ENCODE peak calls at places on chromosomes 13 and 19, in six cellular contexts. One of them, this sample, is unnamed.

GRCh38 chr19:7494416-7495098 is 5.7 kb upstream of the PEX11G start:
- DNase-seq in activated T-cell treated with anti-CD3 and anti-CD28 coated beads, Interleukin-2, amount 50 U/mL, for 24 hours: no peak
- DNase-seq in ACHN: no peak
- DNase-seq in effector memory CD4-positive, alpha-beta T cell: no peak
- DNase-seq in retina: peak; percentile 77
- DNase-seq in stimulated activated CD4-positive, alpha-beta T cell treated with anti-CD3 and anti-CD28 coated beads, Interleukin-4, amount 100 ng/mL, for 4 hours: no peak
- DNase-seq in this sample: no peak

GRCh38 chr19:14972676-14973075 is 7.0 kb downstream of the SLC1A6 start:
- DNase-seq in activated T-cell treated with anti-CD3 and anti-CD28 coated beads, Interleukin-2, amount 50 U/mL, for 24 hours: no peak
- DNase-seq in ACHN: no peak
- DNase-seq in effector memory CD4-positive, alpha-beta T cell: no peak
- DNase-seq in retina: no peak
- DNase-seq in stimulated activated CD4-positive, alpha-beta T cell treated with anti-CD3 and anti-CD28 coated beads, Interleukin-4, amount 100 ng/mL, for 4 hours: no peak
- DNase-seq in this sample: no peak

GRCh38 chr19:55618426-55618825 is 5.9 kb downstream of the ZNF784 start:
- DNase-seq in activated T-cell treated with anti-CD3 and anti-CD28 coated beads, Interleukin-2, amount 50 U/mL, for 24 hours: no peak
- DNase-seq in ACHN: no peak
- DNase-seq in effector memory CD4-positive, alpha-beta T cell: no peak
- DNase-seq in retina: no peak
- DNase-seq in stimulated activated CD4-positive, alpha-beta T cell treated with anti-CD3 and anti-CD28 coated beads, Interleukin-4, amount 100 ng/mL, for 4 hours: no peak
- DNase-seq in this sample: no peak

GRCh38 chr13:53200498-53201453 is 172.2 kb downstream of the OLFM4 start:
- DNase-seq in activated T-cell treated with anti-CD3 and anti-CD28 coated beads, Interleukin-2, amount 50 U/mL, for 24 hours: no peak
- DNase-seq in ACHN: no peak
- DNase-seq in effector memory CD4-positive, alpha-beta T cell: no peak
- DNase-seq in retina: peak; percentile 88
- DNase-seq in stimulated activated CD4-positive, alpha-beta T cell treated with anti-CD3 and anti-CD28 coated beads, Interleukin-4, amount 100 ng/mL, for 4 hours: no peak
- DNase-seq in this sample: no peak

GRCh38 chr13:68727165-68727564 is 1380.5 kb upstream of the ATXN8OS start:
- DNase-seq in activated T-cell treated with anti-CD3 and anti-CD28 coated beads, Interleukin-2, amount 50 U/mL, for 24 hours: no peak
- DNase-seq in ACHN: no peak
- DNase-seq in effector memory CD4-positive, alpha-beta T cell: no peak
- DNase-seq in retina: no peak
- DNase-seq in stimulated activated CD4-positive, alpha-beta T cell treated with anti-CD3 and anti-CD28 coated beads, Interleukin-4, amount 100 ng/mL, for 4 hours: no peak
- DNase-seq in this sample: no peak

GRCh38 chr19:15299568-15300409 is 32.5 kb downstream of the BRD4 start:
- DNase-seq in activated T-cell treated with anti-CD3 and anti-CD28 coated beads, Interleukin-2, amount 50 U/mL, for 24 hours: no peak
- DNase-seq in ACHN: no peak
- DNase-seq in effector memory CD4-positive, alpha-beta T cell: no peak
- DNase-seq in retina: no peak
- DNase-seq in stimulated activated CD4-positive, alpha-beta T cell treated with anti-CD3 and anti-CD28 coated beads, Interleukin-4, amount 100 ng/mL, for 4 hours: no peak
- DNase-seq in this sample: no peak

GRCh38 chr19:38434549-38435051 is 1.1 kb downstream of the RYR1 start:
- DNase-seq in activated T-cell treated with anti-CD3 and anti-CD28 coated beads, Interleukin-2, amount 50 U/mL, for 24 hours: no peak
- DNase-seq in ACHN: no peak
- DNase-seq in effector memory CD4-positive, alpha-beta T cell: no peak
- DNase-seq in retina: peak; percentile 73
- DNase-seq in stimulated activated CD4-positive, alpha-beta T cell treated with anti-CD3 and anti-CD28 coated beads, Interleukin-4, amount 100 ng/mL, for 4 hours: no peak
- DNase-seq in this sample: no peak

GRCh38 chr13:93751117-93751516 is 524.5 kb downstream of the GPC6 start:
- DNase-seq in activated T-cell treated with anti-CD3 and anti-CD28 coated beads, Interleukin-2, amount 50 U/mL, for 24 hours: no peak
- DNase-seq in ACHN: no peak
- DNase-seq in effector memory CD4-positive, alpha-beta T cell: no peak
- DNase-seq in retina: no peak
- DNase-seq in stimulated activated CD4-positive, alpha-beta T cell treated with anti-CD3 and anti-CD28 coated beads, Interleukin-4, amount 100 ng/mL, for 4 hours: no peak
- DNase-seq in this sample: no peak

GRCh38 chr19:806815-807421 is 9.7 kb downstream of the PTBP1 start:
- DNase-seq in activated T-cell treated with anti-CD3 and anti-CD28 coated beads, Interleukin-2, amount 50 U/mL, for 24 hours: no peak
- DNase-seq in ACHN: no peak
- DNase-seq in effector memory CD4-positive, alpha-beta T cell: no peak
- DNase-seq in retina: no peak
- DNase-seq in stimulated activated CD4-positive, alpha-beta T cell treated with anti-CD3 and anti-CD28 coated beads, Interleukin-4, amount 100 ng/mL, for 4 hours: no peak
- DNase-seq in this sample: no peak

GRCh38 chr19:1045247-1045603 is 5.3 kb downstream of the ABCA7 start:
- DNase-seq in activated T-cell treated with anti-CD3 and anti-CD28 coated beads, Interleukin-2, amount 50 U/mL, for 24 hours: peak; percentile 71
- DNase-seq in ACHN: peak; percentile 55
- DNase-seq in effector memory CD4-positive, alpha-beta T cell: peak; percentile 63
- DNase-seq in retina: no peak
- DNase-seq in stimulated activated CD4-positive, alpha-beta T cell treated with anti-CD3 and anti-CD28 coated beads, Interleukin-4, amount 100 ng/mL, for 4 hours: no peak
- DNase-seq in this sample: no peak

GRCh38 chr19:29741226-29741625 is 26.2 kb upstream of the C19orf12 start:
- DNase-seq in activated T-cell treated with anti-CD3 and anti-CD28 coated beads, Interleukin-2, amount 50 U/mL, for 24 hours: no peak
- DNase-seq in ACHN: no peak
- DNase-seq in effector memory CD4-positive, alpha-beta T cell: no peak
- DNase-seq in retina: no peak
- DNase-seq in stimulated activated CD4-positive, alpha-beta T cell treated with anti-CD3 and anti-CD28 coated beads, Interleukin-4, amount 100 ng/mL, for 4 hours: no peak
- DNase-seq in this sample: no peak

GRCh38 chr19:30229524-30230174 is 142.5 kb upstream of the ZNF536 start:
- DNase-seq in activated T-cell treated with anti-CD3 and anti-CD28 coated beads, Interleukin-2, amount 50 U/mL, for 24 hours: no peak
- DNase-seq in ACHN: no peak
- DNase-seq in effector memory CD4-positive, alpha-beta T cell: no peak
- DNase-seq in retina: peak; percentile 82
- DNase-seq in stimulated activated CD4-positive, alpha-beta T cell treated with anti-CD3 and anti-CD28 coated beads, Interleukin-4, amount 100 ng/mL, for 4 hours: no peak
- DNase-seq in this sample: no peak

GRCh38 chr19:51179297-51179696 is 37.2 kb downstream of the SIGLEC7 start:
- DNase-seq in activated T-cell treated with anti-CD3 and anti-CD28 coated beads, Interleukin-2, amount 50 U/mL, for 24 hours: no peak
- DNase-seq in ACHN: no peak
- DNase-seq in effector memory CD4-positive, alpha-beta T cell: no peak
- DNase-seq in retina: no peak
- DNase-seq in stimulated activated CD4-positive, alpha-beta T cell treated with anti-CD3 and anti-CD28 coated beads, Interleukin-4, amount 100 ng/mL, for 4 hours: no peak
- DNase-seq in this sample: no peak

GRCh38 chr13:107211073-107211472 is 643.1 kb upstream of the ARGLU1 start:
- DNase-seq in activated T-cell treated with anti-CD3 and anti-CD28 coated beads, Interleukin-2, amount 50 U/mL, for 24 hours: peak; percentile 53
- DNase-seq in ACHN: peak; percentile 77
- DNase-seq in effector memory CD4-positive, alpha-beta T cell: no peak
- DNase-seq in retina: peak; percentile 85
- DNase-seq in stimulated activated CD4-positive, alpha-beta T cell treated with anti-CD3 and anti-CD28 coated beads, Interleukin-4, amount 100 ng/mL, for 4 hours: no peak
- DNase-seq in this sample: peak; percentile 3

GRCh38 chr19:8423821-8424223 is 10.7 kb downstream of the MARCHF2 start:
- DNase-seq in activated T-cell treated with anti-CD3 and anti-CD28 coated beads, Interleukin-2, amount 50 U/mL, for 24 hours: no peak
- DNase-seq in ACHN: peak; percentile 95
- DNase-seq in effector memory CD4-positive, alpha-beta T cell: no peak
- DNase-seq in retina: no peak
- DNase-seq in stimulated activated CD4-positive, alpha-beta T cell treated with anti-CD3 and anti-CD28 coated beads, Interleukin-4, amount 100 ng/mL, for 4 hours: no peak
- DNase-seq in this sample: no peak

GRCh38 chr13:21686761-21687391 is 16.0 kb downstream of the FGF9 start:
- DNase-seq in activated T-cell treated with anti-CD3 and anti-CD28 coated beads, Interleukin-2, amount 50 U/mL, for 24 hours: no peak
- DNase-seq in ACHN: no peak
- DNase-seq in effector memory CD4-positive, alpha-beta T cell: no peak
- DNase-seq in retina: no peak
- DNase-seq in stimulated activated CD4-positive, alpha-beta T cell treated with anti-CD3 and anti-CD28 coated beads, Interleukin-4, amount 100 ng/mL, for 4 hours: no peak
- DNase-seq in this sample: no peak

GRCh38 chr19:32649751-32650150 is 25.2 kb downstream of the ANKRD27 start:
- DNase-seq in activated T-cell treated with anti-CD3 and anti-CD28 coated beads, Interleukin-2, amount 50 U/mL, for 24 hours: no peak
- DNase-seq in ACHN: no peak
- DNase-seq in effector memory CD4-positive, alpha-beta T cell: no peak
- DNase-seq in retina: no peak
- DNase-seq in stimulated activated CD4-positive, alpha-beta T cell treated with anti-CD3 and anti-CD28 coated beads, Interleukin-4, amount 100 ng/mL, for 4 hours: no peak
- DNase-seq in this sample: no peak

This sample was measured in GM18507.